ENCODE peak calls at places on chromosomes 4 and X, in seven cellular contexts. A is activated naive CD4-positive, alpha-beta T cell treated with Interleukin-2 at 50 U/mL for 16 hours; U is naive B cell; D is activated T-helper 2 cell treated with anti-CD3 and anti-CD28 coated beads, Interferon-gamma antibody, Interleukin-2, Interleukin-4, amounts not matched to agents 10 μg/mL and 5 μg/mL and 100 μg/mL, durations not matched to agents 14 hours and 24 hours and 36 hours; S is WTC11; O is ELR; H is SJSA1. C is an unnamed sample.
A peak's percentile ranks its signal among the peaks of the same experiment; 100 is the strongest.

GRCh38 chrX:50447535-50447934 is 23.1 kb downstream of the DGKK start:
- DNase-seq in S (no peak), U (no peak), D (no peak), O (no peak), A (no peak), H (no peak), C (no peak)

GRCh38 chr4:84394386-84394785 is 104.7 kb downstream of the NKX6-1 start:
- DNase-seq in S (no peak), H (no peak), D (no peak), O (no peak), U (no peak), A (no peak), C (no peak)

GRCh38 chrX:100477949-100478348 is 67.9 kb upstream of the PCDH19 start:
- DNase-seq in O (no peak), U (no peak), H (no peak), D (no peak), S (no peak), A (no peak), C (no peak)

GRCh38 chrX:255923-256331 is 25.3 kb upstream of the PLCXD1 start:
- DNase-seq in D (no peak), A (no peak), H (no peak), U (no peak), O (no peak), S (no peak), C (no peak)

GRCh38 chrX:49300703-49301102 is 2.7 kb upstream of the GAGE10 start:
- DNase-seq in D (no peak), O (no peak), S (no peak), U (no peak), A (no peak), H (no peak), C (no peak)

GRCh38 chrX:74535633-74536141 is 78.7 kb downstream of the RLIM start:
- DNase-seq in U (peak; percentile 11), O (peak; percentile 76), A (peak; percentile 32), S (peak; percentile 55), D (peak; percentile 17), H (peak; percentile 63), C (no peak)

GRCh38 chr4:86449746-86450145 is 89.9 kb upstream of the MAPK10 start:
- DNase-seq in U (no peak), S (no peak), D (no peak), H (no peak), A (no peak), O (no peak), C (no peak)

GRCh38 chrX:20143111-20143510 is 1.5 kb upstream of the EIF1AX start:
- DNase-seq in O (no peak), A (no peak), D (no peak), S (no peak), H (no peak), U (no peak), C (no peak)

GRCh38 chrX:99242001-99242400 is 1168.1 kb downstream of the PCDH19 start:
- DNase-seq in S (peak; percentile 41), U (no peak), H (no peak), A (no peak), D (no peak), O (no peak), C (no peak)

GRCh38 chr4:101944649-101945048 is 154.1 kb downstream of the BANK1 start:
- DNase-seq in S (no peak), D (no peak), A (no peak), U (no peak), H (no peak), O (peak; percentile 18), C (no peak)

GRCh38 chrX:38638952-38639529 is 77.7 kb downstream of the TSPAN7 start:
- DNase-seq in A (no peak), D (no peak), O (no peak), H (no peak), U (no peak), S (no peak), C (no peak)

GRCh38 chrX:22758807-22759481 is 240.8 kb upstream of the DDX53 start:
- DNase-seq in S (no peak), O (no peak), A (no peak), D (no peak), U (no peak), H (no peak), C (no peak)

GRCh38 chr4:177484613-177485021 is 42.4 kb upstream of the AGA start:
- DNase-seq in D (no peak), S (no peak), U (no peak), O (peak; percentile 96), H (no peak), A (no peak), C (no peak)

GRCh38 chrX:135295238-135295943 is 13.9 kb upstream of the ETDC start:
- DNase-seq in A (peak; percentile 70), O (peak; percentile 60), H (no peak), U (peak; percentile 38), S (peak; percentile 73), D (peak; percentile 45), C (no peak)

GRCh38 chr4:53507671-53508286 is 83.5 kb downstream of the LNX1 start:
- DNase-seq in S (no peak), D (no peak), U (no peak), A (no peak), O (no peak), H (peak; percentile 49), C (peak; percentile 71)

GRCh38 chr4:168514249-168514852 is 17.5 kb downstream of the PALLD start:
- DNase-seq in D (no peak), H (no peak), A (no peak), U (no peak), S (no peak), O (peak; percentile 68), C (no peak)

GRCh38 chr4:183342541-183343533 is 20.6 kb upstream of the CLDN24 start:
- DNase-seq in U (peak; percentile 2), H (no peak), D (no peak), S (no peak), O (no peak), A (no peak), C (no peak)

GRCh38 chr4:118973295-118973694 is 84.6 kb downstream of the SYNPO2 start:
- DNase-seq in A (no peak), H (no peak), D (no peak), S (no peak), U (no peak), O (no peak), C (no peak)

GRCh38 chr4:31737419-31737818 is 1017.2 kb downstream of the PCDH7 start:
- DNase-seq in O (no peak), S (no peak), U (no peak), A (no peak), D (no peak), H (no peak), C (no peak)

GRCh38 chr4:48909697-48910096 is 3.1 kb upstream of the OCIAD2 start:
- DNase-seq in S (no peak), U (no peak), O (peak; percentile 98), D (no peak), A (peak; percentile 56), H (peak; percentile 78), C (peak; percentile 93)

GRCh38 chr4:5812506-5813229 is 80.2 kb downstream of the CRMP1 start:
- DNase-seq in S (no peak), O (peak; percentile 80), D (no peak), U (peak; percentile 31), A (no peak), H (no peak), C (no peak)

GRCh38 chr4:39846135-39846534 is 131.6 kb downstream of the PDS5A start:
- DNase-seq in A (no peak), O (peak; percentile 45), H (peak; percentile 41), S (no peak), U (no peak), D (no peak), C (no peak)

GRCh38 chr4:188661502-188661901 is 522.3 kb downstream of the TRIML1 start:
- DNase-seq in D (no peak), U (no peak), O (no peak), H (no peak), A (no peak), S (no peak), C (no peak)

GRCh38 chr4:6658204-6658585 is 17.7 kb downstream of the MRFAP1 start:
- DNase-seq in U (no peak), S (no peak), D (no peak), O (no peak), H (no peak), A (no peak), C (no peak)

GRCh38 chrX:113305496-113305895 is 464.9 kb upstream of the AMOT start:
- DNase-seq in O (peak; percentile 43), S (no peak), H (peak; percentile 22), U (no peak), A (no peak), D (no peak), C (no peak)

GRCh38 chrX:9293051-9293496 is 171.8 kb upstream of the TBL1X start:
- DNase-seq in O (no peak), S (peak; percentile 46), D (no peak), H (no peak), A (no peak), U (no peak), C (no peak)

GRCh38 chrX:44267861-44268260 is 75.6 kb downstream of the EFHC2 start:
- DNase-seq in A (no peak), H (no peak), S (no peak), O (no peak), U (no peak), D (no peak), C (no peak)

GRCh38 chr4:1463088-1463926 is 57.1 kb upstream of the NKX1-1 start:
- DNase-seq in D (no peak), U (no peak), O (no peak), H (no peak), A (no peak), S (no peak), C (no peak)

GRCh38 chr4:84484274-84484673 is 14.8 kb downstream of the NKX6-1 start:
- DNase-seq in S (peak; percentile 23), U (no peak), H (no peak), A (no peak), O (no peak), D (no peak), C (no peak)

GRCh38 chrX:9519546-9520210 is 54.8 kb downstream of the TBL1X start:
- DNase-seq in A (no peak), O (no peak), S (no peak), H (no peak), U (no peak), D (no peak), C (no peak)

GRCh38 chr4:111066001-111066400 is 443.1 kb upstream of the PITX2 start:
- DNase-seq in U (no peak), O (peak; percentile 66), S (no peak), H (no peak), A (no peak), D (no peak), C (no peak)

GRCh38 chrX:136759968-136760367 is 20.8 kb downstream of the ARHGEF6 start:
- DNase-seq in D (no peak), A (no peak), U (peak; percentile 32), S (no peak), H (no peak), O (no peak), C (no peak)

GRCh38 chr4:143700060-143700419 is 435 bp downstream of the FREM3 start:
- DNase-seq in S (peak; percentile 42), U (no peak), H (no peak), A (no peak), D (no peak), O (no peak), C (no peak)

GRCh38 chr4:177485528-177485927 is 43.3 kb upstream of the AGA start:
- DNase-seq in A (no peak), S (no peak), U (no peak), D (no peak), H (no peak), O (peak; percentile 93), C (no peak)

GRCh38 chr4:183504930-183505555 is at the start of gene ING2:
- DNase-seq in A (no peak), D (no peak), H (no peak), O (peak; percentile 81), S (no peak), U (no peak), C (no peak)

GRCh38 chr4:101288365-101289145 is 58.8 kb downstream of the PPP3CA start:
- DNase-seq in U (no peak), D (no peak), S (no peak), H (no peak), A (no peak), O (no peak), C (no peak)

GRCh38 chr4:70765368-70765767 is 43.6 kb downstream of the RUFY3 start:
- DNase-seq in S (no peak), O (no peak), A (no peak), H (no peak), D (no peak), U (no peak), C (no peak)

GRCh38 chrX:63503541-63503940 is 152.4 kb upstream of the SPIN4 start:
- DNase-seq in H (no peak), A (no peak), D (no peak), U (no peak), S (no peak), O (peak; percentile 41), C (no peak)

C was measured in T1000.